ENCODE peak calls at places on chromosome 5, in nine cellular contexts. F is stimulated activated CD4-positive, alpha-beta T cell treated with anti-CD3 and anti-CD28 coated beads, Interleukin-2, amount 100 ng/mL, for 24 hours; A is CD8-positive, alpha-beta memory T cell; Z is NCI-H2107; P is HS-27A; X is T-helper 1 cell; E is NCI-H345; S is NCI-H2081; C is fibroblast of lung. U is an unnamed sample.

GRCh38 chr5:177403826-177404640 is 3.6 kb upstream of the PFN3 start:
- DNase-seq in F (peak), A (peak), Z (peak), P (no peak), X (peak), E (peak), S (peak), C (peak), U (peak)

GRCh38 chr5:53378590-53379247 is 101.7 kb upstream of the FST start:
- DNase-seq in F (no peak), A (no peak), Z (no peak), P (no peak), X (no peak), E (no peak), S (no peak), C (peak), U (no peak)

GRCh38 chr5:80346055-80346454 is 26.3 kb downstream of the SPZ1 start:
- DNase-seq in F (peak), A (peak), Z (no peak), P (no peak), X (no peak), E (peak), S (peak), C (no peak), U (no peak)

GRCh38 chr5:159640376-159640775 is 275.9 kb upstream of the ADRA1B start:
- DNase-seq in F (no peak), A (no peak), Z (no peak), P (no peak), X (no peak), E (no peak), S (no peak), C (no peak), U (no peak)

GRCh38 chr5:124088289-124089064 is 576.5 kb downstream of the CSNK1G3 start:
- DNase-seq in F (no peak), A (no peak), Z (no peak), P (no peak), X (no peak), E (no peak), S (no peak), C (no peak), U (no peak)

GRCh38 chr5:150109921-150110320 is 23.6 kb upstream of the CSF1R start:
- DNase-seq in F (no peak), A (no peak), Z (no peak), P (no peak), X (no peak), E (no peak), S (no peak), C (no peak), U (no peak)

GRCh38 chr5:7422719-7423118 is 26.8 kb downstream of the ADCY2 start:
- DNase-seq in F (no peak), A (no peak), Z (no peak), P (no peak), X (no peak), E (no peak), S (no peak), C (peak), U (no peak)

GRCh38 chr5:167814828-167815227 is 476.6 kb upstream of the WWC1 start:
- DNase-seq in F (no peak), A (no peak), Z (no peak), P (peak), X (no peak), E (no peak), S (no peak), C (peak), U (no peak)

GRCh38 chr5:80747922-80748321 is 93.1 kb upstream of the DHFR start:
- DNase-seq in F (no peak), A (no peak), Z (no peak), P (no peak), X (no peak), E (peak), S (no peak), C (no peak), U (no peak)

GRCh38 chr5:171342362-171343111 is 33.5 kb downstream of the TLX3 start:
- DNase-seq in F (peak), A (peak), Z (no peak), P (no peak), X (no peak), E (peak), S (peak), C (peak), U (peak)

GRCh38 chr5:79846198-79846521 is 144.9 kb downstream of the MTX3 start:
- DNase-seq in F (no peak), A (no peak), Z (no peak), P (no peak), X (no peak), E (no peak), S (no peak), C (no peak), U (no peak)

GRCh38 chr5:1048861-1049838 is 40.5 kb downstream of the NKD2 start:
- DNase-seq in F (no peak), A (no peak), Z (no peak), P (no peak), X (no peak), E (no peak), S (no peak), C (no peak), U (no peak)

GRCh38 chr5:120254385-120254784 is 209.7 kb upstream of the PRR16 start:
- DNase-seq in F (no peak), A (no peak), Z (no peak), P (no peak), X (no peak), E (no peak), S (no peak), C (peak), U (no peak)

GRCh38 chr5:1320436-1321344 is 24.2 kb downstream of the CLPTM1L start:
- DNase-seq in F (no peak), A (no peak), Z (no peak), P (no peak), X (no peak), E (no peak), S (no peak), C (no peak), U (no peak)

GRCh38 chr5:153463806-153464205 is 26.7 kb upstream of the GRIA1 start:
- DNase-seq in F (no peak), A (no peak), Z (no peak), P (no peak), X (no peak), E (no peak), S (no peak), C (peak), U (no peak)

GRCh38 chr5:14261237-14261636 is 118.1 kb downstream of the TRIO start:
- DNase-seq in F (no peak), A (no peak), Z (no peak), P (no peak), X (no peak), E (no peak), S (no peak), C (no peak), U (no peak)

GRCh38 chr5:77851229-77852067 is 75.3 kb upstream of the TBCA start:
- DNase-seq in F (peak), A (peak), Z (no peak), P (no peak), X (no peak), E (no peak), S (no peak), C (peak), U (no peak)

GRCh38 chr5:58444805-58445204 is 15.1 kb downstream of the PLK2 start:
- DNase-seq in F (no peak), A (no peak), Z (no peak), P (no peak), X (no peak), E (no peak), S (no peak), C (no peak), U (no peak)

GRCh38 chr5:158553195-158553945 is 546.3 kb downstream of the EBF1 start:
- DNase-seq in F (no peak), A (no peak), Z (no peak), P (no peak), X (no peak), E (no peak), S (no peak), C (peak), U (no peak)

GRCh38 chr5:175344331-175345200 is 99.4 kb downstream of the DRD1 start:
- DNase-seq in F (no peak), A (no peak), Z (no peak), P (peak), X (no peak), E (no peak), S (no peak), C (peak), U (no peak)

GRCh38 chr5:54785729-54786548 is 199.5 kb downstream of the ESM1 start:
- DNase-seq in F (no peak), A (no peak), Z (no peak), P (no peak), X (no peak), E (no peak), S (no peak), C (no peak), U (no peak)

GRCh38 chr5:143134900-143135299 is 268.6 kb downstream of the NR3C1 start:
- DNase-seq in F (no peak), A (no peak), Z (no peak), P (no peak), X (no peak), E (no peak), S (no peak), C (peak), U (no peak)

GRCh38 chr5:147658293-147658932 is 124.1 kb downstream of the JAKMIP2 start:
- DNase-seq in F (no peak), A (no peak), Z (no peak), P (no peak), X (no peak), E (no peak), S (no peak), C (peak), U (no peak)

GRCh38 chr5:15421798-15422456 is 78.1 kb upstream of the FBXL7 start:
- DNase-seq in F (no peak), A (no peak), Z (no peak), P (no peak), X (no peak), E (no peak), S (no peak), C (peak), U (no peak)

GRCh38 chr5:91670565-91670964 is 287.4 kb upstream of the ARRDC3 start:
- DNase-seq in F (no peak), A (no peak), Z (peak), P (no peak), X (no peak), E (no peak), S (no peak), C (no peak), U (no peak)

GRCh38 chr5:99955006-99955405 is 580.2 kb upstream of the FAM174A start:
- DNase-seq in F (no peak), A (no peak), Z (no peak), P (no peak), X (no peak), E (no peak), S (no peak), C (no peak), U (no peak)

GRCh38 chr5:38922199-38922598 is 76.4 kb downstream of the OSMR start:
- DNase-seq in F (peak), A (peak), Z (peak), P (peak), X (no peak), E (peak), S (peak), C (peak), U (no peak)